ENCODE peak calls at places on chromosomes 13 and 19, in four cellular contexts. C, V, X and L are unnamed samples.

GRCh38 chr19:17703823-17704463 is 15.3 kb upstream of the MAP1S start:
- DNase-seq in C (peak), V (peak), X (no peak), L (peak)

GRCh38 chr19:54532528-54532927 is 29.9 kb downstream of the LAIR2 start:
- DNase-seq in C (no peak), V (no peak), X (no peak), L (no peak)

GRCh38 chr19:45729774-45730388 is 815 bp downstream of the FBXO46 start:
- DNase-seq in C (no peak), V (no peak), X (no peak), L (no peak)

GRCh38 chr19:37855098-37855497 is 51.3 kb downstream of the WDR87 start:
- DNase-seq in C (peak), V (no peak), X (no peak), L (no peak)

GRCh38 chr19:19329199-19329598 is 8.6 kb downstream of the MAU2 start:
- DNase-seq in C (no peak), V (no peak), X (no peak), L (no peak)

GRCh38 chr19:33193864-33194362 is at the start of gene LRP3:
- DNase-seq in C (peak), V (no peak), X (no peak), L (peak)

GRCh38 chr19:18456974-18457373 is 19.0 kb upstream of the ISYNA1 start:
- DNase-seq in C (no peak), V (no peak), X (no peak), L (no peak)

GRCh38 chr13:101150998-101151397 is 265.3 kb downstream of the NALCN start:
- DNase-seq in C (peak), V (no peak), X (no peak), L (no peak)

GRCh38 chr19:55484571-55485438 is at the start of gene NAT14:
- DNase-seq in C (peak), V (peak), X (no peak), L (peak)

GRCh38 chr13:43170497-43170896 is 147.1 kb downstream of the DNAJC15 start:
- DNase-seq in C (no peak), V (no peak), X (no peak), L (no peak)

GRCh38 chr13:112983428-112984196 is 14.6 kb downstream of the MCF2L start:
- DNase-seq in C (no peak), V (no peak), X (no peak), L (no peak)

GRCh38 chr19:1117654-1118053 is 13.9 kb downstream of the GPX4 start:
- DNase-seq in C (no peak), V (no peak), X (no peak), L (no peak)

GRCh38 chr19:50264483-50265186 is 61.2 kb downstream of the MYH14 start:
- DNase-seq in C (no peak), V (no peak), X (no peak), L (no peak)

GRCh38 chr13:97266328-97266727 is 44.2 kb downstream of the MBNL2 start:
- DNase-seq in C (no peak), V (no peak), X (peak), L (no peak)

GRCh38 chr13:112161441-112162301 is 94.7 kb downstream of the SOX1 start:
- DNase-seq in C (no peak), V (no peak), X (no peak), L (no peak)

GRCh38 chr13:99151516-99151915 is 49.1 kb upstream of the UBAC2 start:
- DNase-seq in C (peak), V (no peak), X (no peak), L (peak)

GRCh38 chr13:73809561-73809960 is 324.6 kb downstream of the KLF12 start:
- DNase-seq in C (peak), V (no peak), X (no peak), L (no peak)

GRCh38 chr19:17234911-17235617 is 9.0 kb downstream of the OCEL1 start:
- DNase-seq in C (peak), V (peak), X (no peak), L (no peak)

GRCh38 chr19:27718262-27718661 is 1494.7 kb downstream of the UQCRFS1 start:
- DNase-seq in C (no peak), V (no peak), X (no peak), L (no peak)

GRCh38 chr19:12733369-12733896 is 1.1 kb downstream of the TRIR start:
- DNase-seq in C (peak), V (peak), X (no peak), L (peak)

GRCh38 chr13:43377955-43378354 is 354.6 kb downstream of the DNAJC15 start:
- DNase-seq in C (peak), V (no peak), X (no peak), L (no peak)

GRCh38 chr19:46716013-46716671 is 772 bp downstream of the PRKD2 start:
- DNase-seq in C (peak), V (no peak), X (no peak), L (peak)

GRCh38 chr19:58581227-58582141 is 8.3 kb upstream of the MZF1 start:
- DNase-seq in C (peak), V (peak), X (peak), L (no peak)

GRCh38 chr13:77136902-77137420 is 110.0 kb upstream of the FBXL3 start:
- DNase-seq in C (peak), V (no peak), X (no peak), L (no peak)

GRCh38 chr19:33437351-33438015 is 64.0 kb downstream of the CEBPG start:
- DNase-seq in C (no peak), V (no peak), X (no peak), L (no peak)

GRCh38 chr19:15247107-15248014 is 15.1 kb upstream of the EPHX3 start:
- DNase-seq in C (no peak), V (no peak), X (no peak), L (no peak)

GRCh38 chr13:110336681-110337080 is 29.6 kb downstream of the COL4A2 start:
- DNase-seq in C (no peak), V (no peak), X (no peak), L (no peak)

GRCh38 chr13:84481958-84482357 is 599.7 kb upstream of the SLITRK1 start:
- DNase-seq in C (peak), V (no peak), X (no peak), L (no peak)

GRCh38 chr13:24083722-24084421 is 76.6 kb upstream of the SPATA13 start:
- DNase-seq in C (no peak), V (no peak), X (no peak), L (no peak)

GRCh38 chr19:58218899-58219298 is 9.8 kb upstream of the ZNF544 start:
- DNase-seq in C (peak), V (peak), X (no peak), L (peak)

GRCh38 chr13:113553541-113554332 is 30.8 kb upstream of the TFDP1 start:
- DNase-seq in C (no peak), V (no peak), X (peak), L (no peak)

GRCh38 chr19:4327252-4327876 is 11.3 kb downstream of the STAP2 start:
- DNase-seq in C (peak), V (peak), X (peak), L (peak)

GRCh38 chr19:54792814-54793213 is 10.6 kb upstream of the KIR2DL4 start:
- DNase-seq in C (no peak), V (no peak), X (no peak), L (no peak)

GRCh38 chr13:93700115-93700514 is 473.5 kb downstream of the GPC6 start:
- DNase-seq in C (no peak), V (no peak), X (no peak), L (no peak)

GRCh38 chr13:108795841-108796240 is 166.4 kb downstream of the MYO16 start:
- DNase-seq in C (no peak), V (no peak), X (no peak), L (no peak)

GRCh38 chr19:41320568-41320967 is 10.6 kb downstream of the CCDC97 start:
- DNase-seq in C (no peak), V (no peak), X (no peak), L (no peak)

GRCh38 chr13:113023694-113024430 is 54.8 kb downstream of the MCF2L start:
- DNase-seq in C (no peak), V (no peak), X (no peak), L (no peak)

GRCh38 chr13:43263047-43263446 is 239.7 kb downstream of the DNAJC15 start:
- DNase-seq in C (no peak), V (no peak), X (no peak), L (no peak)